ENCODE peak calls at places on chromosomes 1 and 21, in seven cellular contexts. One of them, this sample, is unnamed.

GRCh38 chr21:38319781-38320180 is 63.0 kb downstream of the KCNJ15 start:
- DNase-seq in GM12878: no peak
- DNase-seq in H1: no peak
- DNase-seq in SK-N-SH: no peak
- DNase-seq in HCT116: no peak
- DNase-seq in endothelial cell of umbilical vein: no peak
- DNase-seq in HepG2: no peak
- DNase-seq in this sample: no peak

GRCh38 chr1:235892080-235892670 is 25.5 kb upstream of the LYST start:
- DNase-seq in GM12878: no peak
- DNase-seq in H1: no peak
- DNase-seq in SK-N-SH: no peak
- DNase-seq in HCT116: no peak
- DNase-seq in endothelial cell of umbilical vein: no peak
- DNase-seq in HepG2: no peak
- DNase-seq in this sample: no peak

GRCh38 chr1:29390491-29391361 is 154.4 kb downstream of the PTPRU start:
- DNase-seq in GM12878: no peak
- DNase-seq in H1: no peak
- DNase-seq in SK-N-SH: no peak
- DNase-seq in HCT116: no peak
- DNase-seq in endothelial cell of umbilical vein: no peak
- DNase-seq in HepG2: no peak
- DNase-seq in this sample: no peak

GRCh38 chr1:42055061-42055460 is 98.1 kb upstream of the GUCA2B start:
- DNase-seq in GM12878: no peak
- DNase-seq in H1: no peak
- DNase-seq in SK-N-SH: no peak
- DNase-seq in HCT116: no peak
- DNase-seq in endothelial cell of umbilical vein: no peak
- DNase-seq in HepG2: no peak
- DNase-seq in this sample: no peak

GRCh38 chr1:1629430-1630190 is 2.4 kb upstream of the MMP23B start:
- DNase-seq in GM12878: no peak
- DNase-seq in H1: no peak
- DNase-seq in SK-N-SH: peak
- DNase-seq in HCT116: no peak
- DNase-seq in endothelial cell of umbilical vein: no peak
- DNase-seq in HepG2: no peak
- DNase-seq in this sample: no peak

GRCh38 chr1:79304131-79304530 is 297.6 kb upstream of the ADGRL4 start:
- DNase-seq in GM12878: no peak
- DNase-seq in H1: no peak
- DNase-seq in SK-N-SH: no peak
- DNase-seq in HCT116: no peak
- DNase-seq in endothelial cell of umbilical vein: no peak
- DNase-seq in HepG2: no peak
- DNase-seq in this sample: no peak

GRCh38 chr1:37476460-37477197 is 2.2 kb downstream of the ZC3H12A start:
- DNase-seq in GM12878: no peak
- DNase-seq in H1: no peak
- DNase-seq in SK-N-SH: no peak
- DNase-seq in HCT116: no peak
- DNase-seq in endothelial cell of umbilical vein: peak
- DNase-seq in HepG2: peak
- DNase-seq in this sample: no peak

GRCh38 chr1:6488602-6489382 is 2.7 kb downstream of the PLEKHG5 start:
- DNase-seq in GM12878: no peak
- DNase-seq in H1: no peak
- DNase-seq in SK-N-SH: no peak
- DNase-seq in HCT116: no peak
- DNase-seq in endothelial cell of umbilical vein: no peak
- DNase-seq in HepG2: no peak
- DNase-seq in this sample: no peak

GRCh38 chr1:182259229-182259872 is 132.2 kb downstream of the GLUL start:
- DNase-seq in GM12878: peak
- DNase-seq in H1: no peak
- DNase-seq in SK-N-SH: no peak
- DNase-seq in HCT116: no peak
- DNase-seq in endothelial cell of umbilical vein: no peak
- DNase-seq in HepG2: no peak
- DNase-seq in this sample: peak

GRCh38 chr1:210325026-210325670 is 3.6 kb upstream of the HHAT start:
- DNase-seq in GM12878: no peak
- DNase-seq in H1: no peak
- DNase-seq in SK-N-SH: no peak
- DNase-seq in HCT116: no peak
- DNase-seq in endothelial cell of umbilical vein: no peak
- DNase-seq in HepG2: no peak
- DNase-seq in this sample: no peak

GRCh38 chr21:44434936-44435635 is 20.2 kb upstream of the LRRC3 start:
- DNase-seq in GM12878: no peak
- DNase-seq in H1: no peak
- DNase-seq in SK-N-SH: no peak
- DNase-seq in HCT116: no peak
- DNase-seq in endothelial cell of umbilical vein: no peak
- DNase-seq in HepG2: no peak
- DNase-seq in this sample: no peak

GRCh38 chr1:117794073-117794472 is 135.3 kb downstream of the GDAP2 start:
- DNase-seq in GM12878: no peak
- DNase-seq in H1: no peak
- DNase-seq in SK-N-SH: no peak
- DNase-seq in HCT116: no peak
- DNase-seq in endothelial cell of umbilical vein: no peak
- DNase-seq in HepG2: no peak
- DNase-seq in this sample: no peak

GRCh38 chr1:185786524-185786923 is 52.3 kb downstream of the HMCN1 start:
- DNase-seq in GM12878: no peak
- DNase-seq in H1: no peak
- DNase-seq in SK-N-SH: no peak
- DNase-seq in HCT116: no peak
- DNase-seq in endothelial cell of umbilical vein: no peak
- DNase-seq in HepG2: no peak
- DNase-seq in this sample: no peak

GRCh38 chr1:8378202-8378601 is 60.3 kb downstream of the SLC45A1 start:
- DNase-seq in GM12878: no peak
- DNase-seq in H1: no peak
- DNase-seq in SK-N-SH: no peak
- DNase-seq in HCT116: no peak
- DNase-seq in endothelial cell of umbilical vein: no peak
- DNase-seq in HepG2: no peak
- DNase-seq in this sample: no peak

GRCh38 chr1:44200336-44200735 is 12.9 kb upstream of the DMAP1 start:
- DNase-seq in GM12878: no peak
- DNase-seq in H1: no peak
- DNase-seq in SK-N-SH: no peak
- DNase-seq in HCT116: no peak
- DNase-seq in endothelial cell of umbilical vein: no peak
- DNase-seq in HepG2: no peak
- DNase-seq in this sample: no peak
- H3K4me3 ChIP-seq in GM12878: no peak
- H3K4me3 ChIP-seq in H1: no peak
- H3K4me3 ChIP-seq in SK-N-SH: no peak
- H3K4me3 ChIP-seq in HCT116: no peak
- H3K4me3 ChIP-seq in endothelial cell of umbilical vein: no peak
- H3K4me3 ChIP-seq in HepG2: no peak
- H3K4me3 ChIP-seq in this sample: no peak

GRCh38 chr1:17441993-17442357 is 2.5 kb upstream of the RCC2 start:
- DNase-seq in GM12878: no peak
- DNase-seq in H1: no peak
- DNase-seq in SK-N-SH: no peak
- DNase-seq in HCT116: no peak
- DNase-seq in endothelial cell of umbilical vein: no peak
- DNase-seq in HepG2: no peak
- DNase-seq in this sample: no peak

GRCh38 chr1:17442841-17443240 is 3.4 kb upstream of the RCC2 start:
- DNase-seq in GM12878: no peak
- DNase-seq in H1: no peak
- DNase-seq in SK-N-SH: no peak
- DNase-seq in HCT116: no peak
- DNase-seq in endothelial cell of umbilical vein: no peak
- DNase-seq in HepG2: no peak
- DNase-seq in this sample: no peak

GRCh38 chr1:17440827-17441168 is 1.3 kb upstream of the RCC2 start:
- DNase-seq in GM12878: no peak
- DNase-seq in H1: no peak
- DNase-seq in SK-N-SH: no peak
- DNase-seq in HCT116: no peak
- DNase-seq in endothelial cell of umbilical vein: no peak
- DNase-seq in HepG2: no peak
- DNase-seq in this sample: no peak

GRCh38 chr1:17440074-17440826 is 773 bp upstream of the RCC2 start:
- DNase-seq in GM12878: no peak
- DNase-seq in H1: no peak
- DNase-seq in SK-N-SH: no peak
- DNase-seq in HCT116: no peak
- DNase-seq in endothelial cell of umbilical vein: no peak
- DNase-seq in HepG2: no peak
- DNase-seq in this sample: no peak

GRCh38 chr1:17441265-17441992 is 2.0 kb upstream of the RCC2 start:
- DNase-seq in GM12878: no peak
- DNase-seq in H1: no peak
- DNase-seq in SK-N-SH: no peak
- DNase-seq in HCT116: peak
- DNase-seq in endothelial cell of umbilical vein: no peak
- DNase-seq in HepG2: no peak
- DNase-seq in this sample: no peak
- H3K9ac ChIP-seq in GM12878: no peak
- H3K9ac ChIP-seq in H1: no peak
- H3K9ac ChIP-seq in SK-N-SH: no peak
- H3K9ac ChIP-seq in HCT116: peak
- H3K9ac ChIP-seq in endothelial cell of umbilical vein: no peak
- H3K9ac ChIP-seq in HepG2: no peak
- H3K9ac ChIP-seq in this sample: peak

GRCh38 chr21:33383056-33383888 is 19.9 kb upstream of the IFNGR2 start:
- DNase-seq in GM12878: peak
- DNase-seq in H1: no peak
- DNase-seq in SK-N-SH: no peak
- DNase-seq in HCT116: peak
- DNase-seq in endothelial cell of umbilical vein: peak
- DNase-seq in HepG2: peak
- DNase-seq in this sample: no peak
- TF ChIP-seq POLR2AphosphoS5 in GM12878: peak
- TF ChIP-seq POLR2AphosphoS5 in H1: no peak
- TF ChIP-seq POLR2AphosphoS5 in SK-N-SH: no peak
- TF ChIP-seq POLR2AphosphoS5 in HCT116: peak
- TF ChIP-seq POLR2AphosphoS5 in endothelial cell of umbilical vein: peak
- TF ChIP-seq POLR2AphosphoS5 in HepG2: peak
- TF ChIP-seq POLR2AphosphoS5 in this sample: no peak

GRCh38 chr1:230568008-230568407 is 74.3 kb upstream of the COG2 start:
- DNase-seq in GM12878: no peak
- DNase-seq in H1: no peak
- DNase-seq in SK-N-SH: no peak
- DNase-seq in HCT116: peak
- DNase-seq in endothelial cell of umbilical vein: no peak
- DNase-seq in HepG2: peak
- DNase-seq in this sample: no peak
- H3K4me3 ChIP-seq in GM12878: no peak
- H3K4me3 ChIP-seq in H1: no peak
- H3K4me3 ChIP-seq in SK-N-SH: no peak
- H3K4me3 ChIP-seq in HCT116: no peak
- H3K4me3 ChIP-seq in endothelial cell of umbilical vein: no peak
- H3K4me3 ChIP-seq in HepG2: no peak
- H3K4me3 ChIP-seq in this sample: no peak

DNA sequence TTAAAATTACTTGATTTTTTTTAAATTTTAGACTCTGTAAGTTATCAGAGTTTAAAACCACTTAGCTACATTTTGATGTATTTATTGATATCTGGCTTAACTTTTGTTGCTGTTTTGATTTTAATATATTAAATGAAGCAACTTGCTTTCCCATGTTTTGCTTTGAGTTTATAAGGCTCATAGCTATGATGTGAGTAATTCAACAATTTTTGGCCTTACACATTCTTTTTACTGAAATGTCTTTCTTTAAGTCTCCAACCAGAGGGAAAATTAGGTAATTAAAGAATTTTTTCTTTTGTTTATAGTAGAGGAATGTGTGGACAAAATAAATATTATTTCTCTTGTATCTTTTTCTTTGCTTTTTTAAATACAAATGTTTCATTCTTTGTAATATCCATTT is 258.3 kb upstream of the ADAMTS5 start:
- DNase-seq in GM12878: no peak
- DNase-seq in H1: no peak
- DNase-seq in SK-N-SH: no peak
- DNase-seq in HCT116: no peak
- DNase-seq in endothelial cell of umbilical vein: no peak
- DNase-seq in HepG2: no peak
- DNase-seq in this sample: no peak
- H3K9ac ChIP-seq in GM12878: no peak
- H3K9ac ChIP-seq in H1: no peak
- H3K9ac ChIP-seq in SK-N-SH: no peak
- H3K9ac ChIP-seq in HCT116: no peak
- H3K9ac ChIP-seq in endothelial cell of umbilical vein: no peak
- H3K9ac ChIP-seq in HepG2: no peak
- H3K9ac ChIP-seq in this sample: no peak

DNA sequence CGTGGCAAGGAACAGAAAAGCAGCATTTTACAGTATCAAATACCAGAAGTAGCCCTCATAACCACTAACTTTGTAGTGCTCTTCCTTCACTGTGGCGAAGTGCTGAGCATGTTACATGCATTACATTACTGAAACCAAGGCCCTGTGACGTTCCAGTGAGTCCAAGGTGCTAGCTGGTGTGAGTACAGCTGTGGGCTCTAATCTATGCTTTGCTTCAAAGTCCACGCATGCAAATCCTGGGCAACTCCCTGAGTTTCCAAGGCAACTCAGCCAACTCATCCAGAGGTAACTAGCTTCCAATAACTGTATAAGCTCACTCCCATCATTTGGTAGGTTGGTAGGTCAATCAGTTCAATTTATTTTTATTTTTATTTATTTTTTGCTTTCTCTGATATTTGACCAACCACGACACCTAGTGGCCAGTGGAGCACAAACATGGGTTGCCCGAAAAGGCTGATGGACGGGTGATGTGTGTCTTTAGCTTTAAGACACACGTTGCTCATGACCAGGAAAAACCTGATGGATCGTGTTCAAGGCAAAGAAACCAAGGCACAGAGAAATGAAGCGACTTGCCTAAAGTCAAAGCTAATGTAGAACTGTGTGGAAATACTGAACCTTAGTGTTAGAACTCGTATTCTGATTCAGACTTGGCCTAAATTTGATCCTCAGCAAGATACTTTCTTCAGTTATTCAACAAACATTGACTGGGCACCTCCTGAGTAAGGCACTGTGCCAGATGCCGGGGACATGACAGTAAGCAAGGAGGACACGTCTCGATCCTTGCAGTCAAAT is 73.0 kb downstream of the GNG12 start:
- DNase-seq in GM12878: peak
- DNase-seq in H1: no peak
- DNase-seq in SK-N-SH: peak
- DNase-seq in HCT116: peak
- DNase-seq in endothelial cell of umbilical vein: peak
- DNase-seq in HepG2: peak
- DNase-seq in this sample: no peak
- TF ChIP-seq POLR2AphosphoS5 in GM12878: no peak
- TF ChIP-seq POLR2AphosphoS5 in H1: no peak
- TF ChIP-seq POLR2AphosphoS5 in SK-N-SH: no peak
- TF ChIP-seq POLR2AphosphoS5 in HCT116: no peak
- TF ChIP-seq POLR2AphosphoS5 in endothelial cell of umbilical vein: no peak
- TF ChIP-seq POLR2AphosphoS5 in HepG2: no peak
- TF ChIP-seq POLR2AphosphoS5 in this sample: no peak

GRCh38 chr21:16536661-16537359 is 807.0 kb downstream of the USP25 start:
- DNase-seq in GM12878: no peak
- DNase-seq in H1: no peak
- DNase-seq in SK-N-SH: no peak
- DNase-seq in HCT116: no peak
- DNase-seq in endothelial cell of umbilical vein: peak
- DNase-seq in HepG2: no peak
- DNase-seq in this sample: no peak
- H3K4me3 ChIP-seq in GM12878: no peak
- H3K4me3 ChIP-seq in H1: no peak
- H3K4me3 ChIP-seq in SK-N-SH: peak
- H3K4me3 ChIP-seq in HCT116: no peak
- H3K4me3 ChIP-seq in endothelial cell of umbilical vein: no peak
- H3K4me3 ChIP-seq in HepG2: no peak
- H3K4me3 ChIP-seq in this sample: peak

GRCh38 chr1:149846042-149846441 is 53.3 kb upstream of the BOLA1 start:
- DNase-seq in GM12878: no peak
- DNase-seq in H1: no peak
- DNase-seq in SK-N-SH: no peak
- DNase-seq in HCT116: no peak
- DNase-seq in endothelial cell of umbilical vein: no peak
- DNase-seq in HepG2: no peak
- DNase-seq in this sample: no peak
- H3K9ac ChIP-seq in GM12878: peak
- H3K9ac ChIP-seq in H1: no peak
- H3K9ac ChIP-seq in SK-N-SH: no peak
- H3K9ac ChIP-seq in HCT116: no peak
- H3K9ac ChIP-seq in endothelial cell of umbilical vein: no peak
- H3K9ac ChIP-seq in HepG2: no peak
- H3K9ac ChIP-seq in this sample: peak